ENCODE peak calls at places on chromosomes 1 and 21, in ten cellular contexts. G, J, U, N, F, Z, K, C, Y and S are unnamed samples.

GRCh38 chr1:58874757-58875755 is 91.2 kb upstream of the JUN start:
- DNase-seq in G (no peak), J (peak), U (no peak), N (no peak), F (no peak), Z (peak), K (no peak), C (peak), Y (peak), S (no peak)

GRCh38 chr1:9537863-9538668 is 1.2 kb upstream of the SLC25A33 start:
- DNase-seq in G (no peak), J (no peak), U (no peak), N (no peak), F (no peak), Z (peak), K (no peak), C (no peak), Y (peak), S (no peak)

GRCh38 chr1:222331340-222331739 is 216.6 kb downstream of the HHIPL2 start:
- DNase-seq in G (no peak), J (peak), U (no peak), N (no peak), F (peak), Z (peak), K (no peak), C (no peak), Y (no peak), S (no peak)

GRCh38 chr1:8987881-8988617 is 38.2 kb downstream of the SLC2A7 start:
- DNase-seq in G (no peak), J (peak), U (peak), N (no peak), F (no peak), Z (peak), K (peak), C (peak), Y (peak), S (peak)

GRCh38 chr1:64934115-64934880 is 32.1 kb downstream of the JAK1 start:
- DNase-seq in G (no peak), J (peak), U (no peak), N (no peak), F (peak), Z (peak), K (no peak), C (no peak), Y (no peak), S (no peak)

GRCh38 chr1:162011337-162012012 is 12.2 kb downstream of the OLFML2B start:
- DNase-seq in G (no peak), J (no peak), U (no peak), N (no peak), F (no peak), Z (no peak), K (peak), C (no peak), Y (no peak), S (no peak)

GRCh38 chr1:1760345-1760650 is 18.0 kb downstream of the NADK start:
- DNase-seq in G (no peak), J (no peak), U (no peak), N (no peak), F (no peak), Z (no peak), K (no peak), C (no peak), Y (no peak), S (no peak)

GRCh38 chr1:219339466-219339865 is 165.8 kb downstream of the LYPLAL1 start:
- DNase-seq in G (no peak), J (peak), U (no peak), N (no peak), F (no peak), Z (no peak), K (no peak), C (no peak), Y (no peak), S (no peak)

DNA sequence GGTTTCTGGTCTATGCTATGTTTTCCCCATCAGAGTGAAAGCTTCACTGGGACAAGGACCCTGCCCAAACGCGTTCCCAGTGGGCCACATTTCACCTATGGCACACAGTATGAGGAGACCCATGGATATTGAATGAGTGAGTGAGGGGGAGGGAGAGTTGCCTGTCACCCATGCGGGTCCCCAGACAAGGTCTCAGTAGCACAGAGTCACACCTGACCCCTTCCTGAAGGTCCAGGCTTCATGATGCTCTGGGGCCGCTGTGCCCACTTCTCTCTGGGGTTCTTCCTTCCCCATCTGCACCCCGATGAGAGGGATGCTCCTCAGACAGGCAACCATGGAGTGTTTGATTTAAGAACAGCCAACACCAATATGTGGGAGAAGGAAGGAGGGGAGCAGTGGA is 72.3 kb upstream of the CSF3R start:
- DNase-seq in G (peak), J (no peak), U (no peak), N (no peak), F (no peak), Z (no peak), K (no peak), C (no peak), Y (no peak), S (no peak)
- TF ChIP-seq CTCF in G (no peak), J (no peak), U (no peak), N (no peak), F (no peak), Z (no peak), K (no peak), C (no peak), Y (no peak), S (no peak)

GRCh38 chr21:29606613-29607012 is 307.9 kb downstream of the BACH1 start:
- DNase-seq in G (no peak), J (no peak), U (no peak), N (no peak), F (no peak), Z (peak), K (no peak), C (no peak), Y (no peak), S (no peak)
- TF ChIP-seq CTCF in G (no peak), J (no peak), U (no peak), N (no peak), F (no peak), Z (no peak), K (no peak), C (no peak), Y (no peak), S (no peak)

DNA sequence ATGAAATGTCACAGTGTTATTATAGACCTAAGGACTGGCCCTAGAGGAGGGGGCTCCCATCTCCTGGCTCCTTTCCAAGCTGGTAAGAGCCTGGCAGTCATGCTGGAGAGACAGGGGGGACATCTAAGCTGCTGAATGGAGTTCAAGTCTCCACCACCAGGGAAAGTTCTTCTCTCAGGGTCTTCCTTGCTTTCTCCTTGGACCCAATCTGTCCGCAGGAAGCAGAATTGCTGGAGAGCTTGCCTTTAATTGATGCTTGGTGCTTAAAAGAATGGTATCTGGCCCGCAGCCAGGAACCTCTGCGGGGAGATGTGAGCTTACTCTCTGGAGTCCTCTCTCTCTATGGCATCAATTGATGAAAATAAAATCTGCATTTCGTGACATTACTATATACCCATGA is 25.1 kb downstream of the IRF2BP2 start:
- DNase-seq in G (no peak), J (peak), U (no peak), N (no peak), F (no peak), Z (no peak), K (peak), C (no peak), Y (no peak), S (no peak)
- TF ChIP-seq CTCF in G (no peak), J (no peak), U (no peak), N (no peak), F (no peak), Z (no peak), K (no peak), C (no peak), Y (no peak), S (no peak)

GRCh38 chr1:79819140-79819539 is 812.6 kb upstream of the ADGRL4 start:
- DNase-seq in G (no peak), J (no peak), U (no peak), N (no peak), F (no peak), Z (no peak), K (no peak), C (no peak), Y (no peak), S (no peak)
- TF ChIP-seq CTCF in G (no peak), J (no peak), U (no peak), N (no peak), F (no peak), Z (no peak), K (no peak), C (no peak), Y (no peak), S (no peak)

GRCh38 chr1:31460027-31460426 is 47.0 kb downstream of the SERINC2 start:
- DNase-seq in G (no peak), J (peak), U (no peak), N (no peak), F (no peak), Z (no peak), K (no peak), C (no peak), Y (no peak), S (no peak)
- TF ChIP-seq CTCF in G (no peak), J (peak), U (no peak), N (no peak), F (peak), Z (peak), K (peak), C (peak), Y (no peak), S (peak)

DNA sequence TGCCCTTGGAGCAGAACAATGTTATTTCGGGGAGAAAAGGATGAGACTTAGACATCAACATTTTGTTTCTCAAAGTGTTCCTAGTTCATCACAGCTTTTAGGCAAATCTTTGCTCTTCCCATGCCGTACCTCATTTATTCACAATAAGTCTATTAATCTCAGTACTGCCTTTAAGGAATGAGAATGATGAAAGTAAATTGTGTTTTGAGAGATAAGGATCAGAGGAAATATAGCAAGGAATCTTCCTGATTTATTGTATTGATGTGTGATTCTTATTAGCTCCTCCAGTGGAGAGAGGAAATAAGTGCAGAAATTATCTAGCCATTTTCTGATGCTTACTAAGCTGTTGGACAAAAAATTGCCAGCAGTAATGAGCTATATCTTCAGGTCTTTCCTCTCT is 2.0 kb downstream of the POLR3C start:
- DNase-seq in G (no peak), J (no peak), U (no peak), N (no peak), F (no peak), Z (no peak), K (no peak), C (no peak), Y (no peak), S (no peak)
- TF ChIP-seq CTCF in G (no peak), J (peak), U (no peak), N (no peak), F (no peak), Z (no peak), K (no peak), C (no peak), Y (no peak), S (no peak)

GRCh38 chr1:171083222-171083621 is 7.5 kb upstream of the FMO3 start:
- DNase-seq in G (no peak), J (no peak), U (no peak), N (no peak), F (no peak), Z (no peak), K (no peak), C (no peak), Y (no peak), S (no peak)

GRCh38 chr1:171081994-171082295 is 8.8 kb upstream of the FMO3 start:
- DNase-seq in G (no peak), J (no peak), U (no peak), N (no peak), F (no peak), Z (no peak), K (no peak), C (no peak), Y (no peak), S (no peak)

GRCh38 chr1:171084879-171085278 is 5.8 kb upstream of the FMO3 start:
- DNase-seq in G (no peak), J (peak), U (no peak), N (no peak), F (no peak), Z (no peak), K (no peak), C (no peak), Y (no peak), S (no peak)

GRCh38 chr1:171084091-171084490 is 6.6 kb upstream of the FMO3 start:
- DNase-seq in G (no peak), J (no peak), U (no peak), N (no peak), F (no peak), Z (no peak), K (peak), C (no peak), Y (no peak), S (no peak)

DNA sequence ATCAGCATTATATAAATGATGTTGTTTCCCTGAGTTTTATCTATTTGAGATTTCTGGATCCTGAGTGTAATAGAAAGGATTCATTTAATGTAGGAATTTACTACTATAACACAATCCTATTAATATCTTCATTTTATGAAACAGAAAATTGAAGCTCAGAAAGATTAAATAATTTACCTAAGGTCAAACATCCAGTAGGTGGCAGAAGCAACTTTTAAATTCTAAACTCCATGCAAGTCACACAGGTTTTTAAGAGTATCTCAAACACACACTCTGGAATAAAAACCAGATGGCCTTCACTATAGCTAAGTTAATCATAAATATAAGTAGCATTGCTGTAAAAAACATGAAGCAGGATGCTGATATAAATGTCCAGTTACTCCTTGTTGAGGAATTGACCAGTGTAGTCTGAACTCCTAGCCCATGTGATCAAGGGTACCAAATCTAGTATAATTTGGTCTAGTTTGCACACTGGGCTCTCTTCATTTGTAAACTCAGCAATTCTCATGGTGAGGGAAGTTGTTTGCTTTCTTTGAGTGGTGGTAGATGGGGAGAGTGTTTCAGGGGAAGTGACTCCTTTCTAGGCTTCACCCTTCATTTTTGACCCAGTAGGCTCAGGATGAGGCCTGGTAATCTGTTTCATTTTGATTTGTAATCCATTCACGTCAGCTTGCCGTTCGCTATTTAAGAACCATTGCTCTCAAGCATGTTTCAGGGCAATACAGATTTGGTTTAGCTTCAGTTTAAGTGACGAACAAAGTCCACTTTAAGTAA is 9.3 kb upstream of the FMO3 start:
- DNase-seq in G (no peak), J (peak), U (no peak), N (no peak), F (peak), Z (peak), K (peak), C (no peak), Y (no peak), S (no peak)
- TF ChIP-seq CTCF in G (peak), J (peak), U (peak), N (peak), F (peak), Z (no peak), K (peak), C (peak), Y (no peak), S (peak)

DNA sequence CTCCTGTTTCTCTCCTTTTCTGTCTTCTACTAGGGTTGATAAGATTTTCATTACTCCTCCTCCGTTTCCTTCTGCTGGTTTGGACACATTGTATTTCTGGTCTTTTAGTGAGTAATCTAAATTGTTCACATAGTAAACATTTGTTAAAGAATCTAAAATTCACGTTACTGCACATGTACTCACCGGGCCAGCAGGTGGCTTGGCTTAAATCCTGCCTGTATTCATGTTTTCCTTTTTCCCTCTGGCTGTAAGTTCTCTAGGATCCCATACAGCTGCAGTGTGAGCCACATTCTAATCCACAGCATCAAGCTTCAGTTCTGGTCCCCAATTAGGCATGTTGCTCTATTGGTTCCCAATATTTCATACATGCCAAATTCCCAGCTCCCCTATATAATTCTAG is 958.3 kb downstream of the ADGRL2 start:
- DNase-seq in G (no peak), J (no peak), U (no peak), N (no peak), F (no peak), Z (peak), K (no peak), C (no peak), Y (no peak), S (no peak)
- TF ChIP-seq CTCF in G (no peak), J (no peak), U (no peak), N (no peak), F (no peak), Z (peak), K (no peak), C (peak), Y (no peak), S (no peak)

DNA sequence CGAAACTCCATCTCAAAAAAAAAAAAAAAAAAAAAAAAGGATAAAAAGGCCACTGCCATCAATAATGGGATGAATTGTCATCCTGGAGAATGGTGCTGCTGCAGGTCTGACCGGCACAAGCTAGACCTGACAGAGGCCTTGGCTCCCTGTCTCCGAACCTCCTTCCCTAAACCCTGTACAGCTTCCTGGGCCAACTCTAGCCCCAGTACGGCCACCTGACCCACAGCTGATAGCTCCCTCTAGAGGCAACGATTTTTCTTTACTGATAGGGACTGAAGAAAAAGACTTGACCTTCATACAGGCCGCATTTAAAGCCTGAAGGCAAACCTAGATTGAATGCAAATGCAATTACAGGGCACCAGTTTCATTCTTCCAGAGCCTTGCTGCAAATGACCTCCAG is 30.7 kb downstream of the NOL9 start:
- DNase-seq in G (no peak), J (peak), U (peak), N (no peak), F (no peak), Z (peak), K (peak), C (no peak), Y (no peak), S (peak)
- TF ChIP-seq CTCF in G (no peak), J (peak), U (peak), N (no peak), F (peak), Z (peak), K (peak), C (peak), Y (no peak), S (peak)

DNA sequence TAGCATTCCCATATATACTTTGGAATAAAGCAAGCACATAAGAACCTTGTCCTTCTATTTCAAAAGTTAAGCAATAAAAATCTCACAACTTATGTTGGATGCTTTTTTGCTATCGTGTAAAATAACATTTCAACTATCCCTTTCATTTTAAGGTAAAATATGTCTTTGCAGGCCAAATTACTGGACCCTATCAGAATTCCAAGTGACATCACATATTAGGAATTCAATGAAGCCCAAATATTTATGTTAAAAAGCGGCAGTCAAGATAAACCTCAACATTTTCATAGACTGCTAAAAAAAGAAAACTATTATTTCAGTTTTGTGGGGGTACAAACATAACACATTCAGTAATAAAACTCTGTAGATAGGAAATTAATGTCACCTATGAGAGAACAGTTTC is 252.0 kb downstream of the KCTD3 start:
- DNase-seq in G (no peak), J (peak), U (no peak), N (no peak), F (no peak), Z (no peak), K (no peak), C (no peak), Y (no peak), S (no peak)
- TF ChIP-seq CTCF in G (no peak), J (no peak), U (no peak), N (no peak), F (no peak), Z (no peak), K (no peak), C (no peak), Y (no peak), S (no peak)